ENCODE peak calls at places on chromosomes 12 and 14, in seven cellular contexts. G, N, D, V, C, X and P are unnamed samples.

GRCh38 chr12:107400686-107401447 is 284.7 kb upstream of the PWP1 start:
- DNase-seq in D (no peak), C (no peak), N (no peak), V (peak; percentile 59), X (no peak), G (no peak), P (no peak)

GRCh38 chr12:19439059-19440018 is at the start of gene AEBP2:
- DNase-seq in X (peak; percentile 82), V (peak; percentile 86), D (peak; percentile 80), N (peak; percentile 92), G (peak; percentile 91), C (peak; percentile 92), P (peak; percentile 96)

GRCh38 chr12:105588126-105588525 is 257.6 kb downstream of the C12orf75 start:
- DNase-seq in V (no peak), D (no peak), X (no peak), N (no peak), C (no peak), G (no peak), P (no peak)

GRCh38 chr12:130661501-130662255 is 54.4 kb downstream of the RIMBP2 start:
- DNase-seq in D (peak; percentile 7), G (no peak), V (no peak), C (peak; percentile 30), X (no peak), N (no peak), P (no peak)

GRCh38 chr12:62127516-62127915 is 132.7 kb upstream of the USP15 start:
- DNase-seq in G (no peak), D (no peak), V (no peak), X (no peak), N (no peak), C (no peak), P (no peak)

GRCh38 chr12:24884911-24885310 is 64.0 kb downstream of the BCAT1 start:
- DNase-seq in N (no peak), D (no peak), G (no peak), C (no peak), V (no peak), X (no peak), P (no peak)

GRCh38 chr14:80291099-80291498 is 79.8 kb upstream of the DIO2 start:
- DNase-seq in C (no peak), G (no peak), N (no peak), D (no peak), V (no peak), X (no peak), P (no peak)

GRCh38 chr12:69459477-69459876 is 10.7 kb upstream of the FRS2 start:
- DNase-seq in V (no peak), X (no peak), C (no peak), D (no peak), N (no peak), G (no peak), P (no peak)

GRCh38 chr14:40074169-40074568 is 641.9 kb upstream of the FBXO33 start:
- DNase-seq in D (no peak), N (no peak), X (no peak), C (no peak), V (no peak), G (no peak), P (no peak)

GRCh38 chr14:40072175-40072574 is 639.9 kb upstream of the FBXO33 start:
- DNase-seq in D (no peak), C (no peak), G (no peak), V (no peak), N (no peak), X (no peak), P (no peak)
- TF ChIP-seq CTCF in D (no peak), C (no peak), G (no peak), V (no peak), N (no peak), X (no peak), P (no peak)

GRCh38 chr12:79689477-79690155 is 1.1 kb downstream of the PAWR start:
- DNase-seq in D (peak; percentile 27), X (no peak), G (peak; percentile 44), V (peak; percentile 42), C (peak; percentile 71), N (no peak), P (peak; percentile 1)
- H3K27ac ChIP-seq in D (peak overlapping the region; percentile 99), X (peak overlapping the region; percentile 89), G (peak overlapping the region; percentile 89), V (peak overlapping the region; percentile 95), C (peak overlapping the region; percentile 99), N (peak overlapping the region; percentile 98), P (no peak overlapping the region)

GRCh38 chr14:36655963-36656768 is 5.5 kb upstream of the PAX9 start:
- DNase-seq in G (no peak), D (peak; percentile 52), C (peak; percentile 90), X (no peak), V (no peak), N (peak; percentile 58), P (no peak)
- TF ChIP-seq CTCF in G (no peak), D (peak; percentile 66), C (peak; percentile 82), X (peak; percentile 31), V (peak; percentile 60), N (no peak), P (no peak)

GRCh38 chr12:9124346-9125031 is 8.8 kb upstream of the A2M start:
- DNase-seq in G (no peak), D (no peak), V (no peak), C (no peak), N (no peak), X (no peak), P (no peak)

GRCh38 chr12:9127484-9127883 is 11.8 kb upstream of the A2M start:
- DNase-seq in X (no peak), C (no peak), G (no peak), N (no peak), V (no peak), D (no peak), P (no peak)

GRCh38 chr12:9120487-9121184 is 4.9 kb upstream of the A2M start:
- DNase-seq in V (no peak), D (no peak), X (no peak), G (no peak), C (no peak), N (no peak), P (no peak)

GRCh38 chr12:9122166-9122609 is 6.5 kb upstream of the A2M start:
- DNase-seq in X (no peak), G (no peak), D (peak; percentile 99), N (no peak), C (no peak), V (no peak), P (no peak)

DNA sequence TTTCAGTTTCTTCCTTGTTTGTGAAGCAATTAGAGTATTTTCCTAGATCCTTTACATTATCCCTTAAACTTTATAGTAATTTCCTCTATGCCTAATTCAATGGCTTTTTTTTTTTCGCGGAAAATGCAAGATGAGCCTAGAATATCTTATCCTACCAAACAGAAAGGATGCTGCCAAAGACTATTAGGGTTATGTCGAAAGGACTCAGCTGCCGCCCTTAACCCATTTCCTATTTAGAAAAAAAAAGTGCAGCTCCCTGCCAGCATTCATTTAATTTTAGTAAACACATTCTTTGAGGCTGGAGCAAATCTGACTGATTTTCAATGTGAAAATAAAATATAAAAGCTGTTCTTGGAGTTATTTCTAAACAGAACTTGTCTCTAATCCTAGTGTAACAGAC is 8.0 kb upstream of the A2M start:
- DNase-seq in D (no peak), N (no peak), G (no peak), X (no peak), V (no peak), C (no peak), P (no peak)
- H3K27ac ChIP-seq in D (peak overlapping the region; percentile 85), N (peak overlapping the region; percentile 67), G (peak overlapping the region; percentile 38), X (peak overlapping the region; percentile 77), V (no peak overlapping the region), C (no peak overlapping the region), P (no peak overlapping the region)

GRCh38 chr14:34099630-34100029 is 148.8 kb upstream of the EGLN3 start:
- DNase-seq in C (no peak), X (no peak), D (no peak), V (no peak), G (no peak), N (no peak), P (no peak)

GRCh38 chr14:34106310-34106709 is 155.4 kb upstream of the EGLN3 start:
- DNase-seq in D (no peak), C (no peak), N (no peak), V (no peak), G (no peak), X (no peak), P (no peak)

GRCh38 chr14:34098985-34099349 is 148.1 kb upstream of the EGLN3 start:
- DNase-seq in N (no peak), V (no peak), G (no peak), D (no peak), X (no peak), C (no peak), P (no peak)

GRCh38 chr14:34104750-34105397 is 154.0 kb upstream of the EGLN3 start:
- DNase-seq in N (no peak), C (no peak), V (no peak), D (no peak), G (no peak), X (no peak), P (no peak)

DNA sequence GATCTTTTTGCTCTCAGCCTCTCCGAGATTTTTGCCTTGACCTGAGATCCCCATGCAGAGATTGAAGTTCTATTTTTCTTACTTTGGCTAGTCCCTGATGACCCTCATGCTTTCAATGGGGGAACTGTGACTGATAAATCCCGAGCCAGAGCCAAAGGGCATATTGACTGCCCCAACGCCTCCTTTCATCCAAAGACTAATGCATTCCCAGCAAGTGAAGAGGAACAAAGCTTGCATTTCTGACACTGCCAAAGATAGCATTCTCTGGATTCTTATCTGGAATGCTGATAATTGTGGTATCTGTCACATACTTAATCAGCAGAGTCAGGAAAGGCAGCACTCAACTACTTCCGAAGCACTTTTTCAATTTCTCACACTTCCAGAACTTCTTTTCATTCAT is 152.3 kb upstream of the EGLN3 start:
- DNase-seq in G (no peak), X (no peak), N (no peak), D (peak; percentile 63), V (no peak), C (peak; percentile 75), P (no peak)
- TF ChIP-seq CTCF in G (no peak), X (no peak), N (no peak), D (no peak), V (no peak), C (no peak), P (no peak)